ENCODE peak calls at places on chromosomes 16 and 17, in six cellular contexts. H is A549, X is uterus, L is IMR-90, Q is sigmoid colon, A is HCT116. B is an unnamed sample. For H3K4me1, the result is how much of the 10 kb centered on the place peaks cover.

GRCh38 chr17:72388765-72389473 is 268.1 kb downstream of the SOX9 start:
- DNase-seq in H (peak), X (no peak), L (no peak), Q (no peak), A (peak), B (no peak)

GRCh38 chr16:86374603-86375002 is 135.7 kb upstream of the FOXF1 start:
- DNase-seq in H (no peak), X (no peak), L (no peak), Q (no peak), A (no peak), B (no peak)

GRCh38 chr17:18257268-18257681 is 1.3 kb downstream of the FLII start:
- DNase-seq in H (no peak), X (no peak), L (no peak), Q (no peak), A (no peak), B (no peak)

GRCh38 chr17:39738568-39738901 is 797 bp downstream of the GRB7 start:
- DNase-seq in H (peak), X (no peak), L (no peak), Q (no peak), A (no peak), B (peak)

GRCh38 chr17:866568-867087 is 84.5 kb downstream of the MRM3 start:
- DNase-seq in H (no peak), X (no peak), L (no peak), Q (no peak), A (no peak), B (no peak)

GRCh38 chr17:29159286-29159860 is 20.8 kb downstream of the MYO18A start:
- DNase-seq in H (no peak), X (no peak), L (no peak), Q (no peak), A (no peak), B (peak)

GRCh38 chr17:13940858-13941665 is 128.2 kb upstream of the COX10 start:
- DNase-seq in H (peak), X (no peak), L (peak), Q (no peak), A (peak), B (no peak)

GRCh38 chr17:41393294-41393693 is 4.1 kb downstream of the KRT31 start:
- DNase-seq in H (no peak), X (no peak), L (no peak), Q (no peak), A (no peak), B (no peak)

GRCh38 chr16:87416826-87417471 is 24.8 kb downstream of the MAP1LC3B start:
- DNase-seq in H (peak), X (peak), L (peak), Q (peak), A (no peak), B (no peak)

GRCh38 chr17:8366231-8366630 is 10.3 kb downstream of the KRABD2 start:
- DNase-seq in H (no peak), X (peak), L (peak), Q (no peak), A (no peak), B (no peak)

GRCh38 chr16:89511352-89511751 is 3.1 kb downstream of the SPG7 start:
- DNase-seq in H (no peak), X (no peak), L (no peak), Q (no peak), A (no peak), B (no peak)

GRCh38 chr17:65560628-65561371 is 648 bp downstream of the AXIN2 start:
- DNase-seq in H (peak), X (peak), L (peak), Q (peak), A (peak), B (peak)

DNA sequence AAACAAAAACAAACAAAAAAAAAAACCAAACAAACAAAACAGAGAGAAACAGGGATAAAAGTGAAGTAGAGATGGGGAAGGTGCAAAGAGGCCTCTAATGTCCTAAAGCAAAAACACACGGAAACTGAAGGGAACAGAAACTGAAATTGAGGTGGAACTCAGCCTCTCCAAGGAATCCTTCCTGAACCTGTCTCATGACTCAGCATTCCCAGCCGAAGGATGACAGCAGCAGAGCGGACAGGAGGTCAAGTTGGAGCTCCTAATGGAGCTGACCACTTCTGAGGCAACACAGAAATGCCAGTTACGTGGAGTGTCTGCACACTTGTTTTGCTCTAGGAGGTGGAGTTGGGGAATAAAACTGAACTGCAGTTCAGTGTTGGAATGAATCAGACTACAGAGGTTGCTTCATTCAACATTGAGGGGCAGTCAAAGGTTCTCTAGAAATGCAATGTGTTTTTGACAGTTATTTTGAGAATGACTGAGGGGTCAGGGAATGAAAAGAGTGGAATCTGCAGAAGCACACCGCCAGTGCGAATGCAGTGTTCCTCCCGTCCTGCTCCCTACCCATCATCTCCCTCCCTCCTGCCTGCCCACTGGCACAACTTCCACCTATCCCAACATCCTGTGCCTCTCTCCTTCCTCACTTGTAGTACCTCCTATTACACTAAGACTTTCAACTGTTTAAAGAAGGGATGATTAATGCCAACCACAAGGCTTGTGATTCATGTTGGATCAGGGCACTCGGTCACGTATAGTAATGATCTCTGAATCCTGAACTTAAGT is 6.3 kb downstream of the UBE2O start:
- DNase-seq in H (peak), X (no peak), L (peak), Q (no peak), A (peak), B (no peak)
- TF ChIP-seq POLR2A in H (peak), X (no peak), L (no peak), Q (no peak), A (no peak), B (no peak)

DNA sequence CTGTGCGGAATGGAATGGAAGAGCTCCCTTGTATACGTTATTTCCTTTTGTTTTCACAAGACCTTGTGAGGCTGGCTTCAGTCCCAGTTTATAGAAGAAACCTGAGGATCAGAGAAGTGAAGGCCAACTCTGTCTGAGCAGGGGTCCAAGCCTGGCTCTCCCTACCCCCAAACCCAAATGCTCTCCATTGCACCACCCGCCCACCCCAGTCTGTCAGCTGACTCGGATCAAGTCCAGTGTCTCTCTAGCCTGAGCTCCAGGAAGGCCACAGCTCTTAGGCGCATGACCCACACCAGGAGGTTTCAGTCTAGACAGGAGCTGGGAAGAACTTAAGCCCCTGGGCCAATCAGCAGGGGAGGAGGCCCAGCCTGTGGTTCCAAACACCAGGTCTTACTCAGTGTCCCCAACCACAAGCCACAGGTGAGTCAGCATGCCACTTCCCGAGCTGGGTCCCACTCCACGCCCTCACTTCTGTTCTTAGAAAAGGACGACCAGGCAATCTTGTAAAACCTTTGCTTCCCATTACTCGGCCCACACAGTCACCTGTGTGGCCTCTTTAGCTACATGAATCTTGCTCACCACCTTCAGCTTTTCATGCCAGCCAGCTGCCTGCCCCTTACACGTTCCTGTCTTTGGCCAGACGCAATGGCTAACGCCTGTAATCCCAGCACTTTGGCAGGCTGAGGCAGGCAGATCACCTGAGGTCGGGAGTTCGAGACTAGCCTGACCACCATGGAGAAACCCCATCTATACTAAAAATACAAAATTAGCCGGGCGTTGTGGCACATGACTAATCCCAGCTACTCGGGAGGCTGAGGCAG is 27.8 kb downstream of the TK2 start:
- DNase-seq in H (no peak), X (no peak), L (peak), Q (no peak), A (peak), B (peak)
- H3K27ac ChIP-seq in H (peak), X (peak), L (peak), Q (peak), A (peak), B (peak)

GRCh38 chr17:4607773-4608187 is 23.5 kb downstream of the SMTNL2 start:
- DNase-seq in H (no peak), X (peak), L (peak), Q (peak), A (no peak), B (no peak)
- H3K4me1 ChIP-seq in H (under half), X (under half), L (under half), Q (under half), A (under half), B (under half)

DNA sequence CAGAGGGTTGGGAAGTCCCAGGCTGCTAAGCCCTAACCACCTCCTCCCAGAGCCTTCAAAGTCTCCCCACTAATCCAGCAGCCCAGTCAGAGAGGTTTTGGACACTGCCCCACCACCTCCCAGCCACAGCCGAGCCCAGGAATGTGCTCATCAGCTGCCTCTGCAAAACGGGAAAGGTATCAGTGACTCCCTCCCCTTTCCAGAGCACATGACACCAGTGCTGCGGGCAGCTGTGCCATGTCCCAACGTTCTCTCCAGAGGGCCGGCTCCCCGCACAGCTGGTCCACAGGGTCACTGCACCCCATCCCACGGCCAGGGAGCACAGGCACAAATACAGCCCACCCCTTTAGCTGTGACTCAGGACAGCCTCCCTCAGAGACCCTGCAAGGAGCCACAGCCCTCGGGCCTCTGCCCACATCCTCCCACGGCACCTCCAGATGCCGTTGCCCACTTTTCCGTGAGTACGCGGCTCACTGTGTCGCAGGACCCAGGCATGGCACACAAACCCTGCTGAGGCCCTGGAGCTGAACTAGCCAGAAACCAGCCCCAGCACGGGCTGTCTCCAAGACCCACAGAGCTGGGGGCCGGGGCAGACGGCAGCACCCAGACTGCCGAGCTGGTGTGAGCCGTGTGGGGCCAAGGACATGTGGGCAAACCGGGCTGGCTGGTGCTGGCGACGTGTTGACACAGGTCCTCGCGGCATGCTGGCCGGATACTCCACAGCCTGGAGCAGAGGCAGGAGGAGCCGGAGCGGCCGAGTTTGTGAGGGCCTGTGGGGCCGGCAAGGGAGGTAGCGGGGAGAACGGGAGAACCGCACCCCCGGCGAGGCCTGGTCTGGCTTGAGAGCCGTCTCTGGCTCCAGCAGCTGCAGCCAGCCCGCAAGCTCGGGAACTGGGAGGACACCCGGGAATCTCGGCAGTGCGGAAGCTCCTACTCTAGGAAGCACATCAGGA is 6.3 kb upstream of the PPP1R27 start:
- DNase-seq in H (no peak), X (no peak), L (no peak), Q (no peak), A (no peak), B (peak)
- TF ChIP-seq POLR2A in H (no peak), X (no peak), L (no peak), Q (no peak), A (no peak), B (no peak)

GRCh38 chr16:57632568-57632967 is 4.1 kb downstream of the ADGRG1 start:
- DNase-seq in H (no peak), X (no peak), L (peak), Q (no peak), A (no peak), B (no peak)
- H3K27ac ChIP-seq in H (peak), X (no peak), L (no peak), Q (no peak), A (no peak), B (no peak)

GRCh38 chr16:56933828-56934598 is 2.1 kb downstream of the HERPUD1 start:
- DNase-seq in H (no peak), X (no peak), L (no peak), Q (no peak), A (no peak), B (no peak)
- H3K4me1 ChIP-seq in H (under half), X (under half), L (under half), Q (under half), A (under half), B (half or more)

GRCh38 chr16:31471241-31471874 is 594 bp upstream of the TGFB1I1 start:
- DNase-seq in H (no peak), X (no peak), L (peak), Q (no peak), A (no peak), B (no peak)

GRCh38 chr16:31473300-31474052 is 1.5 kb downstream of the TGFB1I1 start:
- DNase-seq in H (no peak), X (no peak), L (no peak), Q (no peak), A (no peak), B (peak)

GRCh38 chr16:31472559-31473203 is 729 bp downstream of the TGFB1I1 start:
- DNase-seq in H (peak), X (peak), L (peak), Q (peak), A (peak), B (peak)

GRCh38 chr16:31470615-31471014 is 1.3 kb upstream of the TGFB1I1 start:
- DNase-seq in H (no peak), X (no peak), L (no peak), Q (no peak), A (no peak), B (no peak)

GRCh38 chr16:31471875-31472558 is at the start of gene TGFB1I1:
- DNase-seq in H (peak), X (peak), L (peak), Q (peak), A (no peak), B (peak)
- TF ChIP-seq POLR2A in H (peak), X (peak), L (peak), Q (no peak), A (no peak), B (no peak)

B was measured in spleen.